ENCODE peak calls at places on chromosomes 12 and 14, in seven cellular contexts. F is DND-41, C is GM23338, U is SK-N-SH, M is astrocyte, E is PC-9, K is keratinocyte. G is an unnamed sample. For H3K79me2, the result is how much of the 10 kb centered on the place peaks cover.

GRCh38 chr12:69553626-69554248 is 31.5 kb upstream of the CCT2 start:
- DNase-seq in F (no peak), C (no peak), U (peak), M (peak), E (peak), K (peak), G (peak)

GRCh38 chr12:132428872-132429121 is 61.2 kb upstream of the FBRSL1 start:
- DNase-seq in F (no peak), C (no peak), U (no peak), M (no peak), E (no peak), K (no peak), G (no peak)

GRCh38 chr14:69711471-69712216 is 55.3 kb upstream of the SRSF5 start:
- DNase-seq in F (no peak), C (no peak), U (no peak), M (no peak), E (no peak), K (no peak), G (no peak)

GRCh38 chr12:80175307-80175930 is 76.1 kb downstream of the OTOGL start:
- DNase-seq in F (no peak), C (no peak), U (no peak), M (no peak), E (peak), K (no peak), G (no peak)

GRCh38 chr12:57529831-57530230 is 7.2 kb downstream of the MBD6 start:
- DNase-seq in F (no peak), C (no peak), U (no peak), M (no peak), E (no peak), K (no peak), G (no peak)

GRCh38 chr12:52278530-52278929 is 4.1 kb downstream of the KRT86 start:
- DNase-seq in F (no peak), C (peak), U (no peak), M (no peak), E (peak), K (no peak), G (no peak)

GRCh38 chr12:2640709-2641108 is 154.1 kb upstream of the FKBP4 start:
- DNase-seq in F (no peak), C (no peak), U (no peak), M (peak), E (no peak), K (peak), G (peak)

GRCh38 chr14:24365600-24366374 is 2.2 kb upstream of the NFATC4 start:
- DNase-seq in F (peak), C (peak), U (peak), M (peak), E (peak), K (peak), G (peak)

GRCh38 chr12:62603811-62604098 is 137.1 kb downstream of the MON2 start:
- DNase-seq in F (no peak), C (no peak), U (no peak), M (no peak), E (no peak), K (no peak), G (no peak)

GRCh38 chr12:47504775-47505446 is 200.9 kb downstream of the RPAP3 start:
- DNase-seq in F (no peak), C (no peak), U (no peak), M (peak), E (no peak), K (no peak), G (no peak)

GRCh38 chr14:70893062-70893841 is 14.0 kb upstream of the PCNX1 start:
- DNase-seq in F (no peak), C (no peak), U (no peak), M (no peak), E (no peak), K (no peak), G (no peak)

GRCh38 chr14:39367387-39367751 is 64.9 kb downstream of the FBXO33 start:
- DNase-seq in F (no peak), C (peak), U (no peak), M (no peak), E (no peak), K (no peak), G (no peak)

GRCh38 chr14:103607822-103608221 is 21.2 kb upstream of the KLC1 start:
- DNase-seq in F (no peak), C (no peak), U (no peak), M (no peak), E (no peak), K (no peak), G (no peak)

GRCh38 chr14:68449565-68450295 is 343.1 kb downstream of the ZFP36L1 start:
- DNase-seq in F (peak), C (peak), U (no peak), M (no peak), E (no peak), K (no peak), G (no peak)

GRCh38 chr14:39034481-39035296 is 68.3 kb downstream of the SEC23A start:
- DNase-seq in F (no peak), C (peak), U (peak), M (no peak), E (no peak), K (no peak), G (no peak)

GRCh38 chr14:30227871-30228270 is 300.2 kb upstream of the PRKD1 start:
- DNase-seq in F (no peak), C (no peak), U (no peak), M (peak), E (peak), K (no peak), G (peak)

GRCh38 chr12:68804654-68805591 is 3.1 kb upstream of the MDM2 start:
- DNase-seq in F (no peak), C (peak), U (no peak), M (no peak), E (no peak), K (no peak), G (no peak)

GRCh38 chr12:77189463-77189862 is 124.1 kb upstream of the E2F7 start:
- DNase-seq in F (no peak), C (no peak), U (no peak), M (peak), E (no peak), K (peak), G (peak)

GRCh38 chr12:81668475-81668874 is 90.7 kb downstream of the PPFIA2 start:
- DNase-seq in F (no peak), C (no peak), U (no peak), M (peak), E (peak), K (peak), G (peak)

GRCh38 chr12:67355428-67356385 is 86.5 kb downstream of the CAND1 start:
- DNase-seq in F (peak), C (peak), U (peak), M (peak), E (peak), K (no peak), G (peak)

GRCh38 chr12:39102474-39103209 is 197.3 kb upstream of the CPNE8 start:
- DNase-seq in F (no peak), C (no peak), U (no peak), M (peak), E (no peak), K (no peak), G (peak)

GRCh38 chr12:6684609-6685008 is 4.6 kb downstream of the ZNF384 start:
- DNase-seq in F (peak), C (peak), U (peak), M (no peak), E (no peak), K (no peak), G (no peak)

GRCh38 chr12:130514149-130514551 is 176.5 kb downstream of the PIWIL1 start:
- DNase-seq in F (no peak), C (peak), U (peak), M (no peak), E (no peak), K (no peak), G (no peak)

GRCh38 chr12:31482816-31483215 is 108.1 kb downstream of the DENND5B start:
- DNase-seq in F (no peak), C (no peak), U (no peak), M (peak), E (no peak), K (no peak), G (peak)

GRCh38 chr14:22479132-22479531 is 109.9 kb downstream of the DAD1 start:
- DNase-seq in F (no peak), C (no peak), U (no peak), M (no peak), E (no peak), K (no peak), G (no peak)

GRCh38 chr12:132506730-132507538 is 17.0 kb downstream of the FBRSL1 start:
- DNase-seq in F (peak), C (no peak), U (peak), M (peak), E (no peak), K (no peak), G (peak)

GRCh38 chr14:95011449-95012020 is 145.8 kb downstream of the DICER1 start:
- DNase-seq in F (no peak), C (peak), U (no peak), M (no peak), E (no peak), K (no peak), G (no peak)

GRCh38 chr12:105020241-105020962 is 34.3 kb downstream of the NOPCHAP1 start:
- DNase-seq in F (no peak), C (peak), U (no peak), M (no peak), E (no peak), K (no peak), G (no peak)

GRCh38 chr12:51891843-51892242 is 3.9 kb downstream of the ANKRD33 start:
- DNase-seq in F (no peak), C (no peak), U (no peak), M (no peak), E (no peak), K (no peak), G (peak)

GRCh38 chr12:29882771-29883315 is 99.1 kb upstream of the TMTC1 start:
- DNase-seq in F (no peak), C (no peak), U (no peak), M (no peak), E (no peak), K (no peak), G (no peak)

GRCh38 chr14:99862111-99862510 is 68.9 kb downstream of the EML1 start:
- DNase-seq in F (no peak), C (no peak), U (no peak), M (peak), E (no peak), K (no peak), G (peak)

GRCh38 chr12:20423557-20423956 is 55.2 kb downstream of the PDE3A start:
- DNase-seq in F (no peak), C (peak), U (no peak), M (no peak), E (no peak), K (no peak), G (no peak)

GRCh38 chr14:68789002-68789797 is 3.7 kb downstream of the ZFP36L1 start:
- DNase-seq in F (peak), C (peak), U (peak), M (peak), E (peak), K (no peak), G (peak)

GRCh38 chr14:51539571-51540037 is 112.1 kb upstream of the FRMD6 start:
- DNase-seq in F (no peak), C (peak), U (no peak), M (peak), E (peak), K (peak), G (peak)

GRCh38 chr12:54125950-54126695 is 62.7 kb downstream of the SMUG1 start:
- DNase-seq in F (no peak), C (peak), U (peak), M (no peak), E (no peak), K (no peak), G (no peak)

GRCh38 chr14:75208843-75209242 is 32.4 kb upstream of the TMED10 start:
- DNase-seq in F (no peak), C (no peak), U (no peak), M (no peak), E (no peak), K (no peak), G (no peak)

GRCh38 chr14:75204106-75204505 is 27.7 kb upstream of the TMED10 start:
- DNase-seq in F (no peak), C (no peak), U (no peak), M (no peak), E (peak), K (no peak), G (peak)

GRCh38 chr14:75202671-75203070 is 26.3 kb upstream of the TMED10 start:
- DNase-seq in F (no peak), C (no peak), U (no peak), M (no peak), E (no peak), K (no peak), G (no peak)

GRCh38 chr14:75205586-75205985 is 29.2 kb upstream of the TMED10 start:
- DNase-seq in F (no peak), C (no peak), U (no peak), M (peak), E (no peak), K (no peak), G (no peak)

GRCh38 chr14:75206190-75206589 is 29.8 kb upstream of the TMED10 start:
- DNase-seq in F (no peak), C (no peak), U (no peak), M (no peak), E (no peak), K (no peak), G (no peak)
- H3K79me2 ChIP-seq in F (under half), C (under half), U (under half), M (under half), E (under half), K (under half), G (under half)

GRCh38 chr14:55026793-55027560 is at the start of the genes SOCS4 and WDHD1:
- DNase-seq in F (peak), C (peak), U (peak), M (peak), E (peak), K (peak), G (peak)
- TF ChIP-seq CTCF in F (peak), C (no peak), U (no peak), M (no peak), E (no peak), K (no peak), G (no peak)

GRCh38 chr14:60724080-60724618 is at the start of gene SIX4:
- DNase-seq in F (no peak), C (peak), U (peak), M (peak), E (peak), K (peak), G (peak)

GRCh38 chr14:60722163-60722835 is 1.9 kb downstream of the SIX4 start:
- DNase-seq in F (no peak), C (peak), U (peak), M (peak), E (peak), K (no peak), G (peak)

GRCh38 chr14:60721331-60722162 is 2.6 kb downstream of the SIX4 start:
- DNase-seq in F (no peak), C (peak), U (peak), M (peak), E (peak), K (no peak), G (peak)

GRCh38 chr14:60722836-60723217 is 1.3 kb downstream of the SIX4 start:
- DNase-seq in F (no peak), C (peak), U (no peak), M (peak), E (no peak), K (no peak), G (peak)

GRCh38 chr14:60723218-60724079 is 702 bp downstream of the SIX4 start:
- DNase-seq in F (peak), C (peak), U (peak), M (peak), E (peak), K (no peak), G (peak)
- H3K79me2 ChIP-seq in F (under half), C (under half), U (half or more), M (half or more), E (half or more), K (under half), G (under half)

DNA sequence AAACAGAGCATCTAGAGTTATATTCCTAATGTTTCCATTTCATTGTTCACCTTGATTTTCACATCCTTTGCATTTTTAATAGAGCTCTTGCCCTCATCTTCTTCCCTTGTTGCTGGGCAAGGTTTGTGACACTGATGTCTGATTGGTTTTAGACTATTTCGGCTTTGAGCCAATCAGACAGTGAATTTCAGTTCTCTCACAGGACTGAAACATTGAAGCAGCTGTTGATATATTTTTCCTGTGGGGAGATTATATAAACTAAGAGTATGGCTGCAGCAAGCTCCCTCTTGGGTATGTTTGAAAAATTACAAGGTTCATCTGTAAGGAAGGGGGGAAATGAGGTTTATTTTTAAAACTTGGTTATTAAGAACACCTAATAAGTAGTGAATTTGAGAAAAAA is 51.2 kb downstream of the ATF7IP start:
- DNase-seq in F (peak), C (peak), U (peak), M (peak), E (peak), K (no peak), G (peak)
- TF ChIP-seq CTCF in F (peak), C (no peak), U (no peak), M (peak), E (no peak), K (no peak), G (peak)

GRCh38 chr12:116210131-116210530 is 67.4 kb downstream of the MED13L start:
- DNase-seq in F (no peak), C (no peak), U (no peak), M (peak), E (no peak), K (no peak), G (peak)

GRCh38 chr12:116210762-116211161 is 66.7 kb downstream of the MED13L start:
- DNase-seq in F (no peak), C (no peak), U (no peak), M (no peak), E (no peak), K (no peak), G (no peak)

GRCh38 chr12:116215021-116215420 is 62.5 kb downstream of the MED13L start:
- DNase-seq in F (no peak), C (no peak), U (no peak), M (no peak), E (no peak), K (no peak), G (no peak)

GRCh38 chr12:116213885-116214527 is 63.5 kb downstream of the MED13L start:
- DNase-seq in F (no peak), C (no peak), U (no peak), M (no peak), E (no peak), K (no peak), G (no peak)

DNA sequence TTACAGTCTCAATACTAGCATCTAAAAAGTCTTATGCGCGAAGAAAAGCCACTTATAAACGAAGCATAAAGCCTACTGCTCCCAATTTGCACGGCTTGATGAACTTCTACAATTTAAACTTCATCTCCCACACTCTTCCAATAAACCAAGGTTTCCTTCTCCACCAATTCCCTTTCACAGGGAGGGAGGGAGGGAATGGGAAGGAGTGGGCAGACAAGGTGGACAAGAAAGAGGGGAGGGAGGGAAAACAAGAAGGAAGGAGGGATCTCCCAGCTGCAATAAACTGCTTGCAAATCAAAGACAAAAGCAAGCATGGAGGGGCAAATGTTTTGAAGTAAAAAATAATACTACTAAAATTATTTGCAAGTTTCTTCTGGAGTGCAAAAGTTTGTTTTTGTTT is 64.5 kb downstream of the MED13L start:
- DNase-seq in F (no peak), C (peak), U (no peak), M (no peak), E (no peak), K (no peak), G (no peak)
- H3K79me2 ChIP-seq in F (half or more), C (half or more), U (half or more), M (half or more), E (half or more), K (half or more), G (half or more)

DNA sequence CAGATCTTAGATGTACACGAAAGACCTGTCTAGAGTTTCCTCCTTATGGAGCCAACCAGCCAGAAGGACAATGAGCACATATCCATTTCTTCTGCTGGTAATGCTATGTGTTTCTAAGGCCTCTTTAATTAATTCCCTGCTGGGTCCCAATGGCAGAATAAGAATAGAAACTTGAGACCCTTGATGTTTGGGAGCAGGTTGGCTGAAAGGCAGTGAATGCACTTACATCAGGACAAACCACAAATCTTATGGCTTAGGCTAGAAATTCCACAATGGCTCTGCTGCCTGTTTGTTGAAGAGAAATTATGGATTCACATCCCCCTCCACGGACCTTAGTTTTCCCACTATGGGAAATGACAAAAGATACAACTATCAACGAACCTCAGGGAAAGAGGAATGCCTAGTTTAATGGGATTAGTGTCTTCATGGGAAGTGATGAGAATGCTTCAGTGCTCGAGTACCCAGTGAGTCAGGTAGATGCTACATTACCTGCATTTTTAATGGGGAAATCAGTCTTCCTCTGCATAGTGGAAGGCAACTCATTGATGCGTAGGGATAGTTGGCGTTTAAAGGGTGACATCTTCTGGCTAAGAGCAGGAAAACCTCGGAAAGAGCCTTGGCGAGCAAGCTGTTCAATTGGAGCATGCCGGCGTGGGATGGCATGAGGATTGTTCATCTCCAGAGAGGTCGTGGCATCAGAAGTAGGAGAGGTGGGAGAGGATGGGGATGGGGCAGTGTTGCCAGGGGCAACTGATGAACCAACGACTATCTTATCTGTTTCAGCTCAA is 46.5 kb downstream of the PAPLN start:
- DNase-seq in F (no peak), C (peak), U (no peak), M (peak), E (no peak), K (no peak), G (peak)
- TF ChIP-seq CTCF in F (no peak), C (peak), U (peak), M (peak), E (no peak), K (peak), G (peak)

G was measured in fibroblast of lung.